ENCODE peak calls at places on chromosomes 13 and 19, in five cellular contexts. B is endodermal cell; Z is aorta; I is endothelial cell; W is activated CD8-positive, alpha-beta T cell treated with anti-CD3 and anti-CD28 coated beads, Interleukin-2, amount 10 ng/mL, durations not matched to agents 7 days and 5 days. U is an unnamed sample.

GRCh38 chr19:710767-711166 is 2.0 kb downstream of the PALM start:
- DNase-seq in Z (no peak), W (no peak), I (no peak), B (no peak), U (no peak)

GRCh38 chr19:58518261-58519086 is 1.1 kb downstream of the ZBTB45 start:
- DNase-seq in I (no peak), W (no peak), Z (no peak), B (no peak), U (no peak)

GRCh38 chr13:76853481-76853880 is 32.7 kb downstream of the KCTD12 start:
- DNase-seq in Z (no peak), I (no peak), B (no peak), W (no peak), U (no peak)

GRCh38 chr19:43562698-43563241 is 12.6 kb downstream of the XRCC1 start:
- DNase-seq in Z (peak), W (peak), B (no peak), I (no peak), U (peak)

GRCh38 chr13:75305057-75305456 is 176.9 kb downstream of the TBC1D4 start:
- DNase-seq in W (no peak), B (no peak), Z (no peak), I (no peak), U (no peak)

GRCh38 chr19:48969276-48970138 is 4.4 kb downstream of the FTL start:
- DNase-seq in W (no peak), I (no peak), B (peak), Z (peak), U (no peak)

GRCh38 chr19:13861714-13862531 is 15.0 kb upstream of the NANOS3 start:
- DNase-seq in B (peak), I (peak), W (peak), Z (peak), U (peak)

GRCh38 chr19:4870025-4870700 is 2.7 kb upstream of the PLIN3 start:
- DNase-seq in I (no peak), W (peak), B (peak), Z (peak), U (peak)

GRCh38 chr13:40536443-40537113 is 129.9 kb downstream of the FOXO1 start:
- DNase-seq in I (no peak), B (peak), Z (no peak), W (no peak), U (no peak)

GRCh38 chr19:35266904-35267817 is 1.6 kb upstream of the USF2 start:
- DNase-seq in Z (peak), I (peak), W (peak), B (peak), U (peak)

GRCh38 chr13:70297219-70297618 is 189.0 kb upstream of the KLHL1 start:
- DNase-seq in Z (no peak), B (no peak), I (no peak), W (no peak), U (peak)